ENCODE peak calls at places on chromosomes 13 and 19, in eight cellular contexts. One of them, this sample, is unnamed.

GRCh38 chr13:33494596-33495214 is 209.2 kb upstream of the STARD13 start:
- DNase-seq in stomach: no peak
- DNase-seq in GM12878: no peak
- DNase-seq in HepG2: peak; percentile 40
- DNase-seq in A549: peak; percentile 53
- DNase-seq in ovary: no peak
- DNase-seq in K562: peak; percentile 5
- DNase-seq in transverse colon: no peak
- DNase-seq in this sample: no peak

GRCh38 chr19:15401397-15401710 is 17.4 kb downstream of the AKAP8L start:
- DNase-seq in K562: no peak
- DNase-seq in stomach: no peak
- DNase-seq in ovary: no peak
- DNase-seq in GM12878: no peak
- DNase-seq in transverse colon: no peak
- DNase-seq in HepG2: no peak
- DNase-seq in A549: no peak
- DNase-seq in this sample: no peak

GRCh38 chr13:113748101-113748861 is 10.7 kb upstream of the TMEM255B start:
- DNase-seq in HepG2: peak; percentile 57
- DNase-seq in transverse colon: no peak
- DNase-seq in A549: no peak
- DNase-seq in ovary: no peak
- DNase-seq in stomach: no peak
- DNase-seq in K562: peak; percentile 41
- DNase-seq in GM12878: no peak
- DNase-seq in this sample: no peak

GRCh38 chr13:99657848-99658265 is 156.6 kb downstream of the TM9SF2 start:
- DNase-seq in K562: no peak
- DNase-seq in A549: peak; percentile 48
- DNase-seq in ovary: peak; percentile 19
- DNase-seq in transverse colon: no peak
- DNase-seq in GM12878: no peak
- DNase-seq in stomach: peak; percentile 49
- DNase-seq in HepG2: no peak
- DNase-seq in this sample: no peak

GRCh38 chr19:44893704-44894103 is 2.6 kb downstream of the TOMM40 start:
- DNase-seq in GM12878: no peak
- DNase-seq in ovary: no peak
- DNase-seq in HepG2: no peak
- DNase-seq in stomach: no peak
- DNase-seq in A549: no peak
- DNase-seq in transverse colon: no peak
- DNase-seq in K562: no peak
- DNase-seq in this sample: no peak

GRCh38 chr19:30719991-30720329 is 347.8 kb downstream of the ZNF536 start:
- DNase-seq in GM12878: no peak
- DNase-seq in ovary: no peak
- DNase-seq in transverse colon: no peak
- DNase-seq in K562: no peak
- DNase-seq in stomach: no peak
- DNase-seq in HepG2: no peak
- DNase-seq in A549: no peak
- DNase-seq in this sample: peak; percentile 16

GRCh38 chr19:34305221-34306058 is 51.1 kb downstream of the GARRE1 start:
- DNase-seq in HepG2: no peak
- DNase-seq in GM12878: no peak
- DNase-seq in stomach: no peak
- DNase-seq in K562: no peak
- DNase-seq in A549: no peak
- DNase-seq in ovary: no peak
- DNase-seq in transverse colon: no peak
- DNase-seq in this sample: no peak

GRCh38 chr19:16449330-16449961 is 22.3 kb downstream of the EPS15L1 start:
- DNase-seq in A549: no peak
- DNase-seq in HepG2: no peak
- DNase-seq in GM12878: peak; percentile 95
- DNase-seq in ovary: no peak
- DNase-seq in stomach: no peak
- DNase-seq in transverse colon: no peak
- DNase-seq in K562: no peak
- DNase-seq in this sample: no peak

GRCh38 chr13:27131202-27131623 is 40.4 kb downstream of the USP12 start:
- DNase-seq in stomach: no peak
- DNase-seq in GM12878: peak; percentile 99
- DNase-seq in A549: peak; percentile 4
- DNase-seq in ovary: no peak
- DNase-seq in transverse colon: no peak
- DNase-seq in HepG2: no peak
- DNase-seq in K562: peak; percentile 13
- DNase-seq in this sample: no peak

GRCh38 chr19:7899751-7900352 is 3.8 kb upstream of the MAP2K7 start:
- DNase-seq in K562: no peak
- DNase-seq in ovary: peak; percentile 33
- DNase-seq in HepG2: no peak
- DNase-seq in A549: no peak
- DNase-seq in stomach: no peak
- DNase-seq in transverse colon: peak; percentile 6
- DNase-seq in GM12878: no peak
- DNase-seq in this sample: no peak

GRCh38 chr13:114074671-114075315 is 57.6 kb downstream of the RASA3 start:
- DNase-seq in HepG2: no peak
- DNase-seq in transverse colon: no peak
- DNase-seq in K562: no peak
- DNase-seq in stomach: no peak
- DNase-seq in A549: no peak
- DNase-seq in ovary: peak; percentile 19
- DNase-seq in GM12878: no peak
- DNase-seq in this sample: no peak

GRCh38 chr13:112442483-112443090 is 66.4 kb downstream of the SPACA7 start:
- DNase-seq in transverse colon: no peak
- DNase-seq in A549: no peak
- DNase-seq in ovary: no peak
- DNase-seq in stomach: no peak
- DNase-seq in HepG2: no peak
- DNase-seq in K562: no peak
- DNase-seq in GM12878: no peak
- DNase-seq in this sample: no peak

GRCh38 chr13:71493189-71493588 is 373.8 kb downstream of the DACH1 start:
- DNase-seq in K562: no peak
- DNase-seq in A549: no peak
- DNase-seq in HepG2: no peak
- DNase-seq in stomach: no peak
- DNase-seq in GM12878: no peak
- DNase-seq in ovary: no peak
- DNase-seq in transverse colon: no peak
- DNase-seq in this sample: no peak

GRCh38 chr13:32443111-32443510 is 15.2 kb upstream of the N4BP2L1 start:
- DNase-seq in stomach: no peak
- DNase-seq in ovary: no peak
- DNase-seq in A549: peak; percentile 26
- DNase-seq in K562: peak; percentile 13
- DNase-seq in GM12878: peak; percentile 60
- DNase-seq in transverse colon: peak; percentile 35
- DNase-seq in HepG2: peak; percentile 69
- DNase-seq in this sample: no peak

GRCh38 chr19:48624067-48624594 is 4.8 kb downstream of the SPHK2 start:
- DNase-seq in A549: peak; percentile 97
- DNase-seq in ovary: peak; percentile 98
- DNase-seq in stomach: peak; percentile 99
- DNase-seq in transverse colon: peak; percentile 99
- DNase-seq in GM12878: peak; percentile 81
- DNase-seq in HepG2: peak; percentile 82
- DNase-seq in K562: peak; percentile 96
- DNase-seq in this sample: peak; percentile 97

DNA sequence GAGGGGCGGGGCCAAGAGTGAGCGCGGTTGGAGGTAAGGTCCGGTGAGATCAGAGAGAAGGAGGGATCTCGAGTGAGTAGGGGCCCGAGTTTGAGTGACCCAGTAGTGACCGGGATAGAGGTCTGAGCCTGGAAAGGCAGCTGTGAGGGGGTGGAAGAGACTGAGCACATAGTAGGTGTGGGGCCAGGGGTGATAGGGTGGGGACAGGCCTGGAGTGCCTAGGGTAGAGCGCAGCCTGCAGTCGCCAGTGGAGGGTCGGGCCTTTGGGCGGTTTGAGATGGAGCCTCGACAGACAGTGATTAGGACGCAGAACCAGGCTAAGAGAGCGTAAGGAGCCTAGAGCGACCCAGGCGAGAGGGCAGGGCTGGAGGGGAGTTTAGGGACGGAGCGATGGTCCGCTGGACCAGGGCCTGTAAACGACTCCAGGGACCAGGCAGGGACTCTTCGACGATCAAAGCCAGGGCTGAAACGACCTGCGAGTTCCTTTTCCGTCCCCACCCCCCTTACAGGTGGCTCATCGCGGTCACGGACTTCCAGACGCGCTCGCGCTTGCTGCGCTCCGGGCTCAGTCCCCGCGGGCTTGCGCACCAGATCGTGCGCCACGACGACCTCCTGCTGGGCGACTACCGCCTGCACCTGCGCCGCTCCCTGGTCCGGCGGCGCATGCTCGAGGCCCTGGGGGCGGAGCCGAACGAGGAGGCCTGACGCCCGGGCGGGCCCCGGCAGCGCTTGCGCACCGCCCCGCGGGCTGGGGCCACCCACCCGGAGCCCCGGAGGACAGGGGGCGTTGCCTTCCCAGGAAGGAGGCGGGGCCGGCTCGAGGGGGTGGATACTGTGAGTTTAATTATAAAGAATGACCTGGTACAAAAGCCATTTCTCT is 9.4 kb downstream of the C19orf81 start:
- DNase-seq in A549: peak; percentile 95
- DNase-seq in K562: peak; percentile 99
- DNase-seq in stomach: peak; percentile 37
- DNase-seq in ovary: peak; percentile 70
- DNase-seq in transverse colon: peak; percentile 39
- DNase-seq in GM12878: no peak
- DNase-seq in HepG2: no peak
- DNase-seq in this sample: peak; percentile 16
- TF ChIP-seq POLR2A in A549: peak; percentile 80
- TF ChIP-seq POLR2A in K562: peak; percentile 99
- TF ChIP-seq POLR2A in stomach: no peak
- TF ChIP-seq POLR2A in ovary: no peak
- TF ChIP-seq POLR2A in transverse colon: no peak
- TF ChIP-seq POLR2A in GM12878: peak; percentile 58
- TF ChIP-seq POLR2A in HepG2: no peak
- TF ChIP-seq POLR2A in this sample: no peak

GRCh38 chr13:79043208-79043607 is 362.8 kb downstream of the RBM26 start:
- DNase-seq in stomach: no peak
- DNase-seq in ovary: no peak
- DNase-seq in GM12878: no peak
- DNase-seq in transverse colon: no peak
- DNase-seq in A549: no peak
- DNase-seq in K562: no peak
- DNase-seq in HepG2: peak; percentile 3
- DNase-seq in this sample: no peak
- TF ChIP-seq EP300 in stomach: no peak
- TF ChIP-seq EP300 in ovary: no peak
- TF ChIP-seq EP300 in GM12878: no peak
- TF ChIP-seq EP300 in transverse colon: no peak
- TF ChIP-seq EP300 in A549: no peak
- TF ChIP-seq EP300 in K562: no peak
- TF ChIP-seq EP300 in HepG2: no peak
- TF ChIP-seq EP300 in this sample: no peak

DNA sequence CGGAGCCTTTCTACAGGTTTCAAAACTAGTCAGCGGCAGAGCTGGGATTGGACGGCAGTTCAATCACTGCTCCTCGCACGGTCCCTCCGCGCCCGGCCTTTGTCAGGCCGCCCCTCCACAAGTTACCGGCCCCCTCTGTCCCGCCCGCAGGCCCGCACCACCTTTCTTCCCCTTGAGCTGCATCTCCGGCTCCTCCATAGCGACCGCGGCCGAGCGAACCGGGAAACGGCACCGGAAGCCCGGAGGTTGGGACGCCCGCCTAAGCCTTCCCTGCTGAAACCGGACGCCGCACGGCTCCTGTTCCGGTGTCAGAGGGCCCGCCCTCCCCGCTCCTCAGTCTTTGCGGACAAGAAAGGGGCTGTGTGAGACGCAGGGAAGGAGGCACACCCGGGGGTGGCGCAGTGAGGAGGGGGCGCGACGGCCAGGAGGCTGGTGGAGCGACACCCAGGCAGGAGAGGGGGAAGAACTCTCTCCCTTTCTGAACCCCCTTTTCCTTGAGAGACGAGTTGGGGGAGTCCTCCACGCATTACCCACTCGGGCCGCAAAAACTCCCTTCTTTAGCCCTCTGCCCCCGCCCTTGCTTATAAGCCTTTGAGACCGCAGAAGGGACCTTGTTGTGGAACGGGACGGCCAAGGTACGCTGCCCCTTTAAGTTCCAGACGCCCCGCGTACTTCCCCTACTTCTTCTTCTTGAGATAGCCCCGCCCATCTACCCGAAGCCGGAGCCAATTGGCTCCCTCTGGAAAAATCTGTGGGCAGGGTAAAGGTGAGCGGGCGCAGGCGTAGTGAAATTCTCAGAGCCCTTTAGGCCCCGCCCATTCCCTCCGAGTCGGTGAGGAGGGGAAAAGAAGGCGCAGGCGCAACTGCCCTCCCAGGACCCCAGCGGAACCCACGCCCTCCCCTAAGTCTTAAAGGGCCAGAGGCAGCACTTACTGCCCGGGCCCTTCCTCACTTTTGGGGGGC is at the start of the genes BORCS8 and RFXANK:
- DNase-seq in transverse colon: peak; percentile 100
- DNase-seq in HepG2: peak; percentile 98
- DNase-seq in ovary: peak; percentile 99
- DNase-seq in GM12878: peak; percentile 97
- DNase-seq in K562: peak; percentile 99
- DNase-seq in A549: peak; percentile 96
- DNase-seq in stomach: peak; percentile 100
- DNase-seq in this sample: peak; percentile 99
- TF ChIP-seq POLR2A in transverse colon: peak; percentile 69
- TF ChIP-seq POLR2A in HepG2: peak; percentile 55
- TF ChIP-seq POLR2A in ovary: peak; percentile 52
- TF ChIP-seq POLR2A in GM12878: peak; percentile 86
- TF ChIP-seq POLR2A in K562: peak; percentile 87
- TF ChIP-seq POLR2A in A549: peak; percentile 44
- TF ChIP-seq POLR2A in stomach: no peak
- TF ChIP-seq POLR2A in this sample: no peak

DNA sequence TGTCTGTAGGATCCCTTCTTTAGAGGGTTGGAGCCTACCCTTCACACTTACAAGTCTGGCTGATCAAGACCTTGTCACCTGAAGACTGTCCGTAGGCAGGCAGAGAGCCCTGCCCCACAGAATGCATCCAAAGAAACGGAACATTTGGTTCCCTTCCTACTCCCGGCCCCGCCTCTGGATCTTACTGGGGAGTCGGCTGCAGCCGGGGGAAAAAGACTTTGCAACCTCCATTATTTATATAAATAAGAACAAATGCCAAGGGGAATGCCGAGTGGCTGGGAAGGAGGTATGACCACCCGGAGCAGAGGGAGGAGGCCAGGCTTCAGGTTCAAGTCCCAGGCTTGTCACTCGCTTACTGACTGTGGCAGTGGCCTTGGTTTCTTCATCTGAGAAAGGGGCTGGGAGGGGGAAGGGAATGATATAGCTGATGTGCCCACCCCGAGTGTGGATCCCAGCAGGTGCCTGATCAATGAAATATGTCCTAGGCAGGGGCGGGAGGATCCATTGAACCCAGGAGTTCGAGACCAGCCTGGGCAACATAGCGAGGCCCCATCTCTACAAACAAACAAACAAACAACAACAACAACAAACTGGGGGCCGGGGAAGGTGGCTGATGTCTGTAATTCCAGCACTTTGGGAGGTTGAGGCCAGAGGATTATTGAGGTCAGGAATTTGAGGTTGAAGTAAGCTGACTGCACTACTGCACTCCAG is 48.7 kb downstream of the RFX2 start:
- DNase-seq in GM12878: no peak
- DNase-seq in A549: no peak
- DNase-seq in transverse colon: peak; percentile 62
- DNase-seq in stomach: no peak
- DNase-seq in ovary: no peak
- DNase-seq in HepG2: no peak
- DNase-seq in K562: peak; percentile 32
- DNase-seq in this sample: no peak
- TF ChIP-seq EP300 in GM12878: no peak
- TF ChIP-seq EP300 in A549: no peak
- TF ChIP-seq EP300 in transverse colon: no peak
- TF ChIP-seq EP300 in stomach: peak; percentile 42
- TF ChIP-seq EP300 in ovary: no peak
- TF ChIP-seq EP300 in HepG2: no peak
- TF ChIP-seq EP300 in K562: no peak
- TF ChIP-seq EP300 in this sample: peak; percentile 45

This sample was measured in tibial nerve.